ENCODE peak calls at places on chromosomes 5 and 9, in four cellular contexts. L is SHP77, U is NCI-H1694 treated with DMSO at 0.1 percent for 48 hours, W is cardiac fibroblast. S is an unnamed sample.
A peak's percentile ranks its signal among the peaks of the same experiment; 100 is the strongest.

GRCh38 chr5:15717002-15717401 is 217.0 kb downstream of the FBXL7 start:
- DNase-seq in L (no peak), U (no peak), W (no peak), S (peak; percentile 57)

GRCh38 chr9:130110596-130111021 is 56.9 kb downstream of the GPR107 start:
- DNase-seq in L (no peak), U (no peak), W (peak; percentile 45), S (peak; percentile 56)

GRCh38 chr5:135644816-135645215 is 66.0 kb upstream of the CXCL14 start:
- DNase-seq in L (no peak), U (no peak), W (no peak), S (no peak)

GRCh38 chr5:112710896-112711295 is 26.8 kb upstream of the APC start:
- DNase-seq in L (no peak), U (no peak), W (no peak), S (no peak)

GRCh38 chr9:124975131-124975530 is 34.2 kb upstream of the GOLGA1 start:
- DNase-seq in L (no peak), U (no peak), W (peak; percentile 27), S (peak; percentile 5)

GRCh38 chr5:34656001-34656699 is at the start of gene RAI14:
- DNase-seq in L (no peak), U (no peak), W (peak; percentile 94), S (peak; percentile 86)

GRCh38 chr9:128055222-128056040 is 11.7 kb downstream of the NAIF1 start:
- DNase-seq in L (no peak), U (no peak), W (peak; percentile 71), S (no peak)

GRCh38 chr5:178786859-178787499 is 56.5 kb upstream of the ZNF354A start:
- DNase-seq in L (no peak), U (no peak), W (peak; percentile 10), S (peak; percentile 24)

GRCh38 chr5:166172597-166172996 is 2118.8 kb upstream of the WWC1 start:
- DNase-seq in L (no peak), U (no peak), W (no peak), S (no peak)

GRCh38 chr5:136038635-136039034 is 9.8 kb downstream of the TGFBI start:
- DNase-seq in L (no peak), U (no peak), W (no peak), S (peak; percentile 89)

S was measured in amniotic epithelial cell.